ENCODE peak calls at places on chromosome 22, in nine cellular contexts. O is T-helper 9 cell; J is ACHN; Z is LNCaP clone FGC; P is WTC11; N is sciatic nerve; X is GM18507; D is activated T-helper 2 cell treated with anti-CD3 and anti-CD28 coated beads, Interferon-gamma antibody, Interleukin-2, Interleukin-4, amounts not matched to agents 10 μg/mL and 5 μg/mL and 100 μg/mL, durations not matched to agents 14 hours and 24 hours and 36 hours; Y is activated naive CD4-positive, alpha-beta T cell. S is an unnamed sample.

GRCh38 chr22:22410121-22410520 is 98.4 kb downstream of the ZNF280B start:
- DNase-seq in O (no peak), J (no peak), Z (no peak), P (no peak), N (peak; percentile 74), X (no peak), D (no peak), Y (no peak), S (no peak)

GRCh38 chr22:39148727-39149535 is 3.5 kb downstream of the CBX7 start:
- DNase-seq in O (peak; percentile 65), J (peak; percentile 22), Z (no peak), P (peak; percentile 69), N (peak; percentile 82), X (no peak), D (peak; percentile 25), Y (no peak), S (peak; percentile 66)

GRCh38 chr22:35530700-35531099 is 9.9 kb upstream of the RASD2 start:
- DNase-seq in O (no peak), J (no peak), Z (no peak), P (no peak), N (no peak), X (no peak), D (no peak), Y (no peak), S (no peak)

GRCh38 chr22:29520851-29521250 is 32.7 kb downstream of the THOC5 start:
- DNase-seq in O (no peak), J (no peak), Z (no peak), P (no peak), N (no peak), X (no peak), D (no peak), Y (no peak), S (no peak)

GRCh38 chr22:19631899-19632670 is 82.2 kb upstream of the SEPTIN5 start:
- DNase-seq in O (no peak), J (peak; percentile 43), Z (no peak), P (peak; percentile 72), N (peak; percentile 40), X (no peak), D (no peak), Y (no peak), S (no peak)

GRCh38 chr22:48761546-48761945 is 1066.1 kb downstream of the BRD1 start:
- DNase-seq in O (no peak), J (no peak), Z (no peak), P (peak; percentile 6), N (peak; percentile 28), X (no peak), D (no peak), Y (no peak), S (no peak)

GRCh38 chr22:45308624-45309421 is 911 bp upstream of the FAM118A start:
- DNase-seq in O (no peak), J (no peak), Z (no peak), P (no peak), N (no peak), X (no peak), D (peak; percentile 12), Y (no peak), S (no peak)

GRCh38 chr22:45376703-45377102 is 36.7 kb downstream of the SMC1B start:
- DNase-seq in O (no peak), J (no peak), Z (no peak), P (no peak), N (peak; percentile 61), X (no peak), D (no peak), Y (no peak), S (no peak)

GRCh38 chr22:36356708-36357694 is 30.8 kb downstream of the MYH9 start:
- DNase-seq in O (peak; percentile 37), J (no peak), Z (no peak), P (no peak), N (no peak), X (no peak), D (no peak), Y (no peak), S (no peak)

GRCh38 chr22:50627452-50627913 is 469 bp downstream of the ARSA start:
- DNase-seq in O (no peak), J (no peak), Z (no peak), P (peak; percentile 48), N (no peak), X (no peak), D (no peak), Y (no peak), S (no peak)

GRCh38 chr22:24951942-24952836 is at the start of gene KIAA1671:
- DNase-seq in O (peak; percentile 78), J (peak; percentile 81), Z (peak; percentile 56), P (peak; percentile 98), N (peak; percentile 93), X (peak; percentile 95), D (peak; percentile 85), Y (peak; percentile 60), S (peak; percentile 76)

GRCh38 chr22:26615149-26615548 is 2.7 kb downstream of the CRYBB1 start:
- DNase-seq in O (no peak), J (no peak), Z (no peak), P (no peak), N (no peak), X (peak; percentile 33), D (no peak), Y (no peak), S (no peak)

S was measured in T-helper 1 cell.